ENCODE peak calls at places on chromosomes 3 and 15, in seven cellular contexts. One of them, this sample, is unnamed.

GRCh38 chr3:127682576-127682975 is 9.8 kb downstream of the ABTB1 start:
- DNase-seq in mesenchymal stem cell: no peak
- DNase-seq in IMR-90: no peak
- DNase-seq in H9: peak; percentile 71
- DNase-seq in H1: no peak
- DNase-seq in trophoblast cell: no peak
- DNase-seq in neuronal stem cell: no peak
- DNase-seq in this sample: peak; percentile 67

GRCh38 chr3:145776782-145777408 is 384.1 kb downstream of the PLOD2 start:
- DNase-seq in mesenchymal stem cell: peak; percentile 55
- DNase-seq in IMR-90: peak; percentile 54
- DNase-seq in H9: peak; percentile 49
- DNase-seq in H1: peak; percentile 13
- DNase-seq in trophoblast cell: peak; percentile 66
- DNase-seq in neuronal stem cell: peak; percentile 39
- DNase-seq in this sample: peak; percentile 73

GRCh38 chr3:129360705-129361460 is 67.6 kb downstream of the EFCAB12 start:
- DNase-seq in mesenchymal stem cell: no peak
- DNase-seq in IMR-90: no peak
- DNase-seq in H9: no peak
- DNase-seq in H1: no peak
- DNase-seq in trophoblast cell: no peak
- DNase-seq in neuronal stem cell: no peak
- DNase-seq in this sample: peak; percentile 83

GRCh38 chr15:58873267-58873666 is 60.2 kb downstream of the SLTM start:
- DNase-seq in mesenchymal stem cell: no peak
- DNase-seq in IMR-90: peak; percentile 67
- DNase-seq in H9: no peak
- DNase-seq in H1: no peak
- DNase-seq in trophoblast cell: no peak
- DNase-seq in neuronal stem cell: no peak
- DNase-seq in this sample: no peak

GRCh38 chr3:140078343-140078742 is 143.4 kb downstream of the CLSTN2 start:
- DNase-seq in mesenchymal stem cell: no peak
- DNase-seq in IMR-90: no peak
- DNase-seq in H9: no peak
- DNase-seq in H1: no peak
- DNase-seq in trophoblast cell: no peak
- DNase-seq in neuronal stem cell: no peak
- DNase-seq in this sample: no peak

GRCh38 chr3:51340989-51341636 is 44.0 kb upstream of the MANF start:
- DNase-seq in mesenchymal stem cell: peak; percentile 34
- DNase-seq in IMR-90: peak; percentile 13
- DNase-seq in H9: peak; percentile 23
- DNase-seq in H1: no peak
- DNase-seq in trophoblast cell: no peak
- DNase-seq in neuronal stem cell: no peak
- DNase-seq in this sample: no peak

GRCh38 chr3:34276342-34276741 is 477.9 kb downstream of the PDCD6IP start:
- DNase-seq in mesenchymal stem cell: no peak
- DNase-seq in IMR-90: no peak
- DNase-seq in H9: no peak
- DNase-seq in H1: no peak
- DNase-seq in trophoblast cell: no peak
- DNase-seq in neuronal stem cell: no peak
- DNase-seq in this sample: no peak

GRCh38 chr3:131224886-131225550 is 156.6 kb upstream of the NUDT16 start:
- DNase-seq in mesenchymal stem cell: peak; percentile 14
- DNase-seq in IMR-90: peak; percentile 42
- DNase-seq in H9: no peak
- DNase-seq in H1: no peak
- DNase-seq in trophoblast cell: no peak
- DNase-seq in neuronal stem cell: no peak
- DNase-seq in this sample: no peak

GRCh38 chr3:127182446-127182845 is 10.5 kb upstream of the PRR23E start:
- DNase-seq in mesenchymal stem cell: no peak
- DNase-seq in IMR-90: no peak
- DNase-seq in H9: no peak
- DNase-seq in H1: no peak
- DNase-seq in trophoblast cell: no peak
- DNase-seq in neuronal stem cell: no peak
- DNase-seq in this sample: no peak

GRCh38 chr15:40248006-40248783 is 9.3 kb downstream of the PAK6 start:
- DNase-seq in mesenchymal stem cell: no peak
- DNase-seq in IMR-90: no peak
- DNase-seq in H9: peak; percentile 23
- DNase-seq in H1: no peak
- DNase-seq in trophoblast cell: peak; percentile 22
- DNase-seq in neuronal stem cell: no peak
- DNase-seq in this sample: no peak

GRCh38 chr3:48596157-48596556 is 1.0 kb upstream of the COL7A1 start:
- DNase-seq in mesenchymal stem cell: no peak
- DNase-seq in IMR-90: no peak
- DNase-seq in H9: no peak
- DNase-seq in H1: no peak
- DNase-seq in trophoblast cell: no peak
- DNase-seq in neuronal stem cell: no peak
- DNase-seq in this sample: no peak

GRCh38 chr15:44883219-44883900 is 73.1 kb upstream of the TERB2 start:
- DNase-seq in mesenchymal stem cell: no peak
- DNase-seq in IMR-90: no peak
- DNase-seq in H9: no peak
- DNase-seq in H1: no peak
- DNase-seq in trophoblast cell: peak; percentile 14
- DNase-seq in neuronal stem cell: no peak
- DNase-seq in this sample: no peak

GRCh38 chr3:96631050-96631449 is 183.3 kb upstream of the EPHA6 start:
- DNase-seq in mesenchymal stem cell: no peak
- DNase-seq in IMR-90: no peak
- DNase-seq in H9: no peak
- DNase-seq in H1: no peak
- DNase-seq in trophoblast cell: no peak
- DNase-seq in neuronal stem cell: no peak
- DNase-seq in this sample: no peak

GRCh38 chr3:126749931-126750759 is 46.1 kb downstream of the CHCHD6 start:
- DNase-seq in mesenchymal stem cell: no peak
- DNase-seq in IMR-90: no peak
- DNase-seq in H9: no peak
- DNase-seq in H1: no peak
- DNase-seq in trophoblast cell: no peak
- DNase-seq in neuronal stem cell: no peak
- DNase-seq in this sample: no peak

GRCh38 chr3:171753665-171754408 is 56.4 kb downstream of the PLD1 start:
- DNase-seq in mesenchymal stem cell: peak; percentile 91
- DNase-seq in IMR-90: peak; percentile 86
- DNase-seq in H9: no peak
- DNase-seq in H1: no peak
- DNase-seq in trophoblast cell: no peak
- DNase-seq in neuronal stem cell: no peak
- DNase-seq in this sample: no peak

GRCh38 chr3:120780977-120781376 is 38.4 kb downstream of the GTF2E1 start:
- DNase-seq in mesenchymal stem cell: peak; percentile 85
- DNase-seq in IMR-90: peak; percentile 93
- DNase-seq in H9: no peak
- DNase-seq in H1: no peak
- DNase-seq in trophoblast cell: peak; percentile 26
- DNase-seq in neuronal stem cell: no peak
- DNase-seq in this sample: no peak

GRCh38 chr3:190886945-190887344 is 24.5 kb upstream of the GMNC start:
- DNase-seq in mesenchymal stem cell: no peak
- DNase-seq in IMR-90: peak; percentile 2
- DNase-seq in H9: no peak
- DNase-seq in H1: no peak
- DNase-seq in trophoblast cell: peak; percentile 11
- DNase-seq in neuronal stem cell: no peak
- DNase-seq in this sample: no peak

GRCh38 chr15:89813381-89814111 is 1.1 kb downstream of the ANPEP start:
- DNase-seq in mesenchymal stem cell: no peak
- DNase-seq in IMR-90: no peak
- DNase-seq in H9: no peak
- DNase-seq in H1: no peak
- DNase-seq in trophoblast cell: no peak
- DNase-seq in neuronal stem cell: no peak
- DNase-seq in this sample: no peak

GRCh38 chr15:38886315-38887163 is 321.9 kb upstream of the RASGRP1 start:
- DNase-seq in mesenchymal stem cell: peak; percentile 94
- DNase-seq in IMR-90: peak; percentile 93
- DNase-seq in H9: no peak
- DNase-seq in H1: no peak
- DNase-seq in trophoblast cell: peak; percentile 67
- DNase-seq in neuronal stem cell: no peak
- DNase-seq in this sample: no peak

GRCh38 chr15:22888120-22888859 is 49.8 kb downstream of the NIPA2 start:
- DNase-seq in mesenchymal stem cell: peak; percentile 99
- DNase-seq in IMR-90: peak; percentile 99
- DNase-seq in H9: no peak
- DNase-seq in H1: no peak
- DNase-seq in trophoblast cell: peak; percentile 73
- DNase-seq in neuronal stem cell: no peak
- DNase-seq in this sample: no peak

GRCh38 chr15:73984208-73984979 is 7.7 kb downstream of the STOML1 start:
- DNase-seq in mesenchymal stem cell: no peak
- DNase-seq in IMR-90: no peak
- DNase-seq in H9: no peak
- DNase-seq in H1: no peak
- DNase-seq in trophoblast cell: no peak
- DNase-seq in neuronal stem cell: no peak
- DNase-seq in this sample: no peak

GRCh38 chr3:128076783-128077624 is 24.8 kb downstream of the SEC61A1 start:
- DNase-seq in mesenchymal stem cell: peak; percentile 39
- DNase-seq in IMR-90: no peak
- DNase-seq in H9: no peak
- DNase-seq in H1: no peak
- DNase-seq in trophoblast cell: peak; percentile 35
- DNase-seq in neuronal stem cell: no peak
- DNase-seq in this sample: no peak

GRCh38 chr3:126835472-126836219 is 131.6 kb downstream of the CHCHD6 start:
- DNase-seq in mesenchymal stem cell: peak; percentile 59
- DNase-seq in IMR-90: peak; percentile 76
- DNase-seq in H9: no peak
- DNase-seq in H1: no peak
- DNase-seq in trophoblast cell: no peak
- DNase-seq in neuronal stem cell: no peak
- DNase-seq in this sample: peak; percentile 39

GRCh38 chr3:42214565-42215283 is 51.3 kb downstream of the CCK start:
- DNase-seq in mesenchymal stem cell: peak; percentile 37
- DNase-seq in IMR-90: peak; percentile 68
- DNase-seq in H9: no peak
- DNase-seq in H1: no peak
- DNase-seq in trophoblast cell: no peak
- DNase-seq in neuronal stem cell: no peak
- DNase-seq in this sample: no peak

GRCh38 chr3:156750191-156750873 is 75.8 kb upstream of the LEKR1 start:
- DNase-seq in mesenchymal stem cell: peak; percentile 75
- DNase-seq in IMR-90: peak; percentile 65
- DNase-seq in H9: peak; percentile 33
- DNase-seq in H1: no peak
- DNase-seq in trophoblast cell: no peak
- DNase-seq in neuronal stem cell: no peak
- DNase-seq in this sample: peak; percentile 73

GRCh38 chr3:148297013-148297412 is 400.7 kb upstream of the AGTR1 start:
- DNase-seq in mesenchymal stem cell: no peak
- DNase-seq in IMR-90: no peak
- DNase-seq in H9: no peak
- DNase-seq in H1: no peak
- DNase-seq in trophoblast cell: no peak
- DNase-seq in neuronal stem cell: no peak
- DNase-seq in this sample: no peak
- H3K18ac ChIP-seq in mesenchymal stem cell: no peak overlapping the region
- H3K18ac ChIP-seq in IMR-90: no peak overlapping the region
- H3K18ac ChIP-seq in H9: no peak overlapping the region
- H3K18ac ChIP-seq in H1: no peak overlapping the region
- H3K18ac ChIP-seq in trophoblast cell: no peak overlapping the region
- H3K18ac ChIP-seq in neuronal stem cell: no peak overlapping the region
- H3K18ac ChIP-seq in this sample: no peak overlapping the region

GRCh38 chr15:78179286-78179840 is 30.2 kb downstream of the IDH3A start:
- DNase-seq in mesenchymal stem cell: no peak
- DNase-seq in IMR-90: no peak
- DNase-seq in H9: no peak
- DNase-seq in H1: no peak
- DNase-seq in trophoblast cell: no peak
- DNase-seq in neuronal stem cell: no peak
- DNase-seq in this sample: no peak
- H3K27ac ChIP-seq in mesenchymal stem cell: no peak overlapping the region
- H3K27ac ChIP-seq in IMR-90: no peak overlapping the region
- H3K27ac ChIP-seq in H9: no peak overlapping the region
- H3K27ac ChIP-seq in H1: no peak overlapping the region
- H3K27ac ChIP-seq in trophoblast cell: no peak overlapping the region
- H3K27ac ChIP-seq in neuronal stem cell: no peak overlapping the region
- H3K27ac ChIP-seq in this sample: no peak overlapping the region

DNA sequence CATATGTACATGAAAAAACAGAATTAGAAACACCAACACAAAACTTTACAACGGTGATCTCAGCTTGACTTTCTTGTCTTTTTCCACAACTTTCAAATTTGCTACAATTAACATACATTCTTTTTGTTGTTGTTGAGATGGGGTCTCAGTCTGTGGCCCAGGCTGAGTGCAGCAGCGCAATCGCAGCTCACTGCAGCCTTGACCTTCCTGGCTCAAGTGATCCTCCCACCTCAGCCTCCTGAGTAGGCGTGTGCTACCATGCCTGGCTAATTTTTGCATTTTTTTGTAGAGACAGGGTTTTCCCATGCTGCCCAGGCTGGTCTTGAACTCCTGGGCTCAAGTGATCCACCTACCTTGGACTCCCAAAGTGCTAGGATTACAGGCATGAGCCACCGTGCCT is 83.6 kb upstream of the TPM1 start:
- DNase-seq in mesenchymal stem cell: no peak
- DNase-seq in IMR-90: no peak
- DNase-seq in H9: no peak
- DNase-seq in H1: no peak
- DNase-seq in trophoblast cell: no peak
- DNase-seq in neuronal stem cell: no peak
- DNase-seq in this sample: no peak
- H3K23ac ChIP-seq in mesenchymal stem cell: no peak overlapping the region
- H3K23ac ChIP-seq in IMR-90: no peak overlapping the region
- H3K23ac ChIP-seq in H9: no peak overlapping the region
- H3K23ac ChIP-seq in H1: no peak overlapping the region
- H3K23ac ChIP-seq in trophoblast cell: no peak overlapping the region
- H3K23ac ChIP-seq in neuronal stem cell: no peak overlapping the region
- H3K23ac ChIP-seq in this sample: no peak overlapping the region

GRCh38 chr3:193545304-193545703 is 9.4 kb downstream of the ATP13A4 start:
- DNase-seq in mesenchymal stem cell: no peak
- DNase-seq in IMR-90: no peak
- DNase-seq in H9: no peak
- DNase-seq in H1: no peak
- DNase-seq in trophoblast cell: no peak
- DNase-seq in neuronal stem cell: no peak
- DNase-seq in this sample: no peak
- H3K18ac ChIP-seq in mesenchymal stem cell: no peak overlapping the region
- H3K18ac ChIP-seq in IMR-90: no peak overlapping the region
- H3K18ac ChIP-seq in H9: no peak overlapping the region
- H3K18ac ChIP-seq in H1: no peak overlapping the region
- H3K18ac ChIP-seq in trophoblast cell: no peak overlapping the region
- H3K18ac ChIP-seq in neuronal stem cell: no peak overlapping the region
- H3K18ac ChIP-seq in this sample: no peak overlapping the region

This sample was measured in mesendoderm.